ENCODE peak calls at places on chromosomes 3 and 15, in nine cellular contexts. R is transverse colon, A is fibroblast of mammary gland, K is retinal pigment epithelial cell, L is lower leg skin, U is neural crest cell, W is GM12864, I is Peyer's patch, M is Calu3. J is an unnamed sample.

GRCh38 chr3:39414421-39414907 is 7.9 kb downstream of the RPSA start:
- DNase-seq in M (peak), A (peak), L (no peak), W (no peak), R (peak), K (no peak), I (no peak), U (no peak), J (no peak)

GRCh38 chr3:16888785-16889607 is 4.2 kb downstream of the PLCL2 start:
- DNase-seq in R (no peak), A (no peak), K (no peak), I (no peak), L (no peak), W (no peak), U (no peak), M (no peak), J (peak)

GRCh38 chr15:69026355-69026754 is 11.9 kb downstream of the NOX5 start:
- DNase-seq in U (no peak), R (no peak), I (no peak), K (no peak), A (no peak), M (no peak), W (no peak), L (no peak), J (no peak)

GRCh38 chr3:14410501-14411165 is 8.2 kb downstream of the SLC6A6 start:
- DNase-seq in A (peak), L (no peak), R (peak), K (peak), I (no peak), U (no peak), M (peak), W (no peak), J (no peak)

GRCh38 chr3:71962561-71963240 is 177.8 kb upstream of the PROK2 start:
- DNase-seq in R (no peak), K (no peak), W (no peak), M (no peak), U (no peak), I (no peak), L (no peak), A (peak), J (no peak)

GRCh38 chr3:188253123-188253793 is 99.3 kb downstream of the LPP start:
- DNase-seq in I (no peak), M (no peak), R (no peak), L (no peak), W (no peak), U (no peak), A (no peak), K (no peak), J (no peak)

GRCh38 chr15:29090617-29091466 is 178.8 kb downstream of the NSMCE3 start:
- DNase-seq in K (no peak), I (peak), W (no peak), L (no peak), M (no peak), U (peak), R (no peak), A (peak), J (no peak)

GRCh38 chr15:34233614-34234013 is 8.8 kb downstream of the EMC4 start:
- DNase-seq in M (no peak), U (no peak), L (no peak), I (no peak), W (no peak), K (no peak), R (no peak), A (no peak), J (no peak)

GRCh38 chr15:87681054-87681453 is 575.5 kb downstream of the NTRK3 start:
- DNase-seq in K (no peak), U (no peak), I (no peak), R (no peak), A (no peak), W (no peak), M (no peak), L (no peak), J (no peak)

GRCh38 chr3:86938706-86939105 is 52.2 kb downstream of the VGLL3 start:
- DNase-seq in K (no peak), I (no peak), U (no peak), L (no peak), M (no peak), W (no peak), A (peak), R (no peak), J (no peak)

GRCh38 chr3:53729618-53730017 is 116.6 kb downstream of the CHDH start:
- DNase-seq in A (no peak), W (no peak), R (no peak), U (no peak), L (no peak), K (no peak), M (no peak), I (no peak), J (no peak)

GRCh38 chr15:48657891-48658591 is 12.5 kb upstream of the FBN1 start:
- DNase-seq in M (no peak), K (no peak), U (no peak), A (no peak), W (no peak), L (no peak), R (no peak), I (no peak), J (no peak)

GRCh38 chr15:75195122-75195765 is 6.4 kb upstream of the C15orf39 start:
- DNase-seq in R (peak), K (no peak), L (no peak), M (no peak), A (no peak), I (no peak), W (no peak), U (peak), J (no peak)

GRCh38 chr3:123374016-123374415 is 74.9 kb downstream of the ADCY5 start:
- DNase-seq in W (no peak), R (no peak), A (no peak), L (no peak), K (no peak), I (peak), U (no peak), M (no peak), J (no peak)

GRCh38 chr3:195251336-195252065 is 19.5 kb downstream of the XXYLT1 start:
- DNase-seq in M (no peak), K (no peak), A (no peak), L (peak), W (no peak), I (no peak), R (no peak), U (no peak), J (peak)

GRCh38 chr15:58551084-58551763 is 119.4 kb downstream of the LIPC start:
- DNase-seq in A (no peak), W (no peak), M (no peak), I (no peak), K (no peak), R (no peak), L (no peak), U (no peak), J (no peak)

GRCh38 chr3:61627768-61628185 is 66.4 kb downstream of the PTPRG start:
- DNase-seq in M (no peak), R (peak), A (peak), I (no peak), U (no peak), K (no peak), L (no peak), W (no peak), J (no peak)

GRCh38 chr3:124413989-124414598 is 316.2 kb upstream of the UMPS start:
- DNase-seq in M (no peak), I (no peak), W (no peak), L (no peak), U (no peak), A (no peak), R (peak), K (no peak), J (no peak)

GRCh38 chr15:71802770-71803169 is 7.6 kb upstream of the NR2E3 start:
- DNase-seq in I (no peak), W (no peak), L (no peak), U (no peak), K (no peak), R (no peak), A (no peak), M (no peak), J (peak)

GRCh38 chr15:41971893-41972340 is 440 bp downstream of the EHD4 start:
- DNase-seq in I (no peak), W (no peak), U (peak), A (no peak), R (no peak), L (no peak), K (no peak), M (peak), J (peak)

GRCh38 chr3:167110906-167111305 is 269.2 kb downstream of the ZBBX start:
- DNase-seq in W (no peak), R (no peak), I (no peak), L (no peak), K (no peak), M (peak), A (peak), U (no peak), J (no peak)

GRCh38 chr3:173138031-173138430 is 3.0 kb downstream of the SPATA16 start:
- DNase-seq in W (no peak), U (no peak), R (no peak), L (no peak), M (no peak), A (no peak), K (peak), I (no peak), J (no peak)

GRCh38 chr3:13564751-13565560 is 16.0 kb downstream of the FBLN2 start:
- DNase-seq in U (no peak), I (no peak), L (no peak), M (no peak), A (no peak), K (no peak), W (no peak), R (no peak), J (no peak)

GRCh38 chr15:90839187-90840071 is 29.0 kb upstream of the FURIN start:
- DNase-seq in A (no peak), U (peak), L (no peak), I (peak), W (peak), M (peak), R (peak), K (peak), J (peak)

GRCh38 chr3:144585408-144585807 is 613.8 kb downstream of the DIPK2A start:
- DNase-seq in L (no peak), U (no peak), W (no peak), M (no peak), K (no peak), A (no peak), I (no peak), R (no peak), J (no peak)

GRCh38 chr3:106025151-106025722 is 156.4 kb upstream of the CBLB start:
- DNase-seq in I (no peak), K (no peak), L (peak), A (peak), R (peak), U (no peak), M (no peak), W (no peak), J (no peak)

GRCh38 chr3:143361589-143361988 is 242.0 kb downstream of the CHST2 start:
- DNase-seq in W (no peak), L (no peak), R (no peak), I (no peak), A (no peak), K (no peak), U (no peak), M (no peak), J (no peak)

GRCh38 chr3:194573680-194574437 is 59.4 kb downstream of the TMEM44 start:
- DNase-seq in U (peak), W (no peak), I (no peak), M (peak), R (peak), L (no peak), A (peak), K (no peak), J (peak)

GRCh38 chr3:142354076-142354475 is 93.8 kb downstream of the XRN1 start:
- DNase-seq in A (no peak), W (no peak), I (no peak), K (no peak), L (no peak), M (no peak), U (no peak), R (no peak), J (no peak)

GRCh38 chr3:142359367-142359766 is 88.5 kb downstream of the XRN1 start:
- DNase-seq in W (no peak), K (no peak), U (no peak), L (no peak), R (no peak), I (no peak), A (no peak), M (no peak), J (no peak)

GRCh38 chr3:142353571-142353970 is 94.3 kb downstream of the XRN1 start:
- DNase-seq in U (no peak), R (no peak), W (no peak), A (no peak), L (no peak), K (no peak), I (no peak), M (no peak), J (no peak)

GRCh38 chr3:142356818-142357217 is 91.0 kb downstream of the XRN1 start:
- DNase-seq in U (no peak), A (no peak), M (no peak), R (no peak), I (no peak), K (no peak), W (peak), L (no peak), J (no peak)

GRCh38 chr3:142355692-142356091 is 92.1 kb downstream of the XRN1 start:
- DNase-seq in I (no peak), A (no peak), R (no peak), U (no peak), W (peak), L (no peak), M (no peak), K (no peak), J (peak)
- TF ChIP-seq CTCF in I (no peak), A (no peak), R (no peak), U (no peak), W (no peak), L (no peak), M (no peak), K (no peak), J (no peak)

GRCh38 chr3:50378024-50378423 is 18.7 kb upstream of the TMEM115 start:
- DNase-seq in W (no peak), M (no peak), U (no peak), A (no peak), L (no peak), R (no peak), I (no peak), K (no peak), J (no peak)

GRCh38 chr3:50373146-50373864 is 14.0 kb upstream of the TMEM115 start:
- DNase-seq in I (no peak), A (no peak), M (no peak), K (no peak), L (no peak), W (no peak), R (no peak), U (no peak), J (no peak)

GRCh38 chr3:50374363-50375108 is 15.2 kb upstream of the TMEM115 start:
- DNase-seq in L (no peak), U (no peak), M (no peak), I (no peak), K (no peak), R (no peak), W (no peak), A (no peak), J (no peak)

GRCh38 chr3:50373865-50374188 is 14.5 kb upstream of the TMEM115 start:
- DNase-seq in W (no peak), L (no peak), U (no peak), K (no peak), A (no peak), M (no peak), I (no peak), R (no peak), J (no peak)

GRCh38 chr3:50375200-50375931 is 16.0 kb upstream of the TMEM115 start:
- DNase-seq in A (no peak), L (no peak), K (no peak), U (no peak), R (no peak), M (peak), W (no peak), I (no peak), J (no peak)
- TF ChIP-seq CTCF in A (no peak), L (no peak), K (peak), U (peak), R (no peak), M (no peak), W (peak), I (no peak), J (no peak)

DNA sequence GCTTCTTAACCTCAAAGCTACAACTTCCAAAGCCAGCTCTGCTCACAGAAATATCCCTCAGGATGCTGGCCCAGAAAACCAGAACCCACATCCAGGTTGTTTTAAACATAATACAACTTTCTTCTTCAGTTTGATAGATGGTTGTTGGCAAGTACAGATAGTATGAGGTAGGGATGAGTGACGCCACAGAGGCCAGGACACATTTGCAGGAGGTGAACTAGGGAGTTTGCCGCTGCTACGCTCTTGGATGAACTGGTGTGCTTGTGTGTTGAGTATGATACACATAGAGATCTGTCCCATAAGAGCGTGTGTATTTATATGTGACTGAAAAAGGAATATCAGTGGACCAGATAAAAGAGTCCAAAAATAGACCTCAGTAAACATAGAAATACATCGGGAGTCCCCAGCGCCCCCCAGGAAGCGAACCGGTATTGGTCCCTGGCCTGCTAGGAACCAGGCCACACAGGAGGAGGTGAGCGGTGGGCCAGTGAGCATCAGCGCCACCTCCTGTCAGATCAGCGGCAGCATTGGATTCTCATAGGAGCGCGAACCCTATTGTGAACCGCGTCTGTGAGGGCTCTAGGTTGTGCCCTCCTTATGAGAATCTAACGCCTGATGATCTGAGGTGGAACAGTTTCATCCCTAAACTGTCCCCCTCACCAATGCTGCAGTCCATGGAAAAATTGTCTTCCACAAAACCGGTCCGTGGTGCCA is 98.0 kb downstream of the LRRK1 start:
- DNase-seq in I (no peak), A (no peak), K (no peak), L (peak), U (no peak), W (no peak), M (peak), R (peak), J (no peak)
- TF ChIP-seq CTCF in I (no peak), A (peak), K (peak), L (no peak), U (peak), W (peak), M (no peak), R (no peak), J (no peak)

GRCh38 chr3:129026728-129027543 is 25.8 kb downstream of the EFCC1 start:
- DNase-seq in M (peak), L (peak), A (peak), I (peak), R (peak), K (peak), U (peak), W (peak), J (peak)
- TF ChIP-seq CTCF in M (peak), L (no peak), A (no peak), I (peak), R (peak), K (no peak), U (peak), W (peak), J (peak)

DNA sequence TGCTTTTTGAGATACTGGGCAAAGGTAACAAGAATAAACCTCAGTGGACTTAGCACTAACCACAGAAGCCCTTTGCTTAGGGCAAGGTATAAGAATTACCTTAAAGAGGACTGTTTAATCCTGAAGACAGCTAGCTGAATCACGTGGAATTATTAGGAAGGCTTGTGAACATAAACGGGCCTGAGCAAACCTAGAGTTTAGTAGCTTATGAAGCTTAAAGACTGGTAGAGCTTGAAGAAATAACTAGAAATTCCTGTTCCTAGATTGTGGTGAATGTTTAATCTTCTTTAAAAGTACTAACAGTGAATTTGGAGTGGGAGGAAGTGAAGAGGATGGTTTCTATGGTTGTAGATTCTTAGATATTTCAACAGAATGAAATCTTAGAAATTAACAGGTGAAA is 428.9 kb upstream of the THRB start:
- DNase-seq in L (no peak), K (peak), R (no peak), W (no peak), I (no peak), A (no peak), U (no peak), M (no peak), J (no peak)
- TF ChIP-seq CTCF in L (no peak), K (no peak), R (no peak), W (no peak), I (no peak), A (no peak), U (no peak), M (no peak), J (no peak)

GRCh38 chr3:140421884-140422283 is 256.0 kb upstream of the TRIM42 start:
- DNase-seq in A (no peak), U (no peak), M (no peak), W (no peak), K (no peak), L (no peak), I (no peak), R (no peak), J (no peak)

GRCh38 chr3:140424726-140425125 is 253.1 kb upstream of the TRIM42 start:
- DNase-seq in A (no peak), K (no peak), R (no peak), I (no peak), W (no peak), L (no peak), M (no peak), U (no peak), J (no peak)

GRCh38 chr3:140424211-140424610 is 253.7 kb upstream of the TRIM42 start:
- DNase-seq in U (no peak), I (no peak), W (no peak), M (no peak), R (no peak), L (no peak), K (no peak), A (peak), J (no peak)

GRCh38 chr3:140423146-140423545 is 254.7 kb upstream of the TRIM42 start:
- DNase-seq in W (no peak), U (no peak), I (no peak), K (no peak), L (no peak), M (no peak), R (no peak), A (no peak), J (no peak)

DNA sequence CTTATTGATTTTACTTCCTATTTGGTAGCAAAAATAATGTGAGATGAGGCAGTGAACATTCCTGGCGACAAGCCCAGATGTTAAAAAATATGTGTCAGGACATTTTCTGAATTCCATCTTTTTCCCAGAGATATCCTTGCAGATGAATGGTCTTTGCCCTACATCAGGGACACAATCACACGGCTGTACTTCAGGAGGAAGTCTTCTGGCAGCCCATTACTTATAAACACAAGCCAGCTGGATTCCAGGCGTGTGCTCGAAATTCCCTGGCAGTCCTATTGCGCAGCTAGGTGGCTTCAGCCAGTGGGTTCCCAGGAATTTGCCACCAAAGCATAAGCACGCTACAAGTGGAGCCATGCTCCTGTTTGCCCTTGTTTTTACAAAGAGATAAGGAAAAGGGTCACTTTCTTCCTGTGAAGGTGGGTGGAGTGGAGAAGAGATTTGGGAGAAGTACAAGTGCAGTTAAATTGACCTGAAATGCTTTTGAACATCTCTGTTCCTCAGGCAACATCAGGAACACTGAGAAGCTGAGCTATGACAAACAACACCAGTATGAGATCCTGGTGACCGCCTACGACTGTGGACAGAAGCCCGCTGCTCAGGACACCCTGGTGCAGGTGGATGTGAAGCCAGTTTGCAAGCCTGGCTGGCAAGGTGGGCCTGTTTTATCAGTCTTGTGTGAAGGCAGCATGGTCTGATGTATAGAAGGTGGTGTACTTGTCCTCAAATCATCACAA is 257.1 kb upstream of the TRIM42 start:
- DNase-seq in U (no peak), L (no peak), R (no peak), M (peak), K (peak), W (no peak), I (no peak), A (peak), J (no peak)
- TF ChIP-seq CTCF in U (no peak), L (no peak), R (no peak), M (no peak), K (peak), W (no peak), I (no peak), A (no peak), J (no peak)

GRCh38 chr15:92149029-92149428 is 244.7 kb upstream of the ST8SIA2 start:
- DNase-seq in A (peak), M (no peak), I (no peak), K (no peak), L (no peak), U (no peak), W (no peak), R (no peak), J (no peak)
- TF ChIP-seq CTCF in A (peak), M (no peak), I (no peak), K (no peak), L (no peak), U (no peak), W (no peak), R (no peak), J (no peak)